ENCODE peak calls at places on chromosomes 5 and 9, in four cellular contexts. O is transverse colon; Z is CD4-positive, alpha-beta T cell; K is GM23248. B is an unnamed sample.

GRCh38 chr5:134071850-134072207 is 42.7 kb upstream of the TCF7 start:
- DNase-seq in O (no peak), Z (no peak), K (no peak), B (no peak)

GRCh38 chr5:35860686-35861085 is 4.0 kb downstream of the IL7R start:
- DNase-seq in O (no peak), Z (no peak), K (peak; percentile 34), B (no peak)

GRCh38 chr5:126490167-126490937 is 67.1 kb downstream of the GRAMD2B start:
- DNase-seq in O (no peak), Z (no peak), K (peak; percentile 66), B (no peak)

GRCh38 chr9:96071245-96072124 is 196.0 kb downstream of the ERCC6L2 start:
- DNase-seq in O (no peak), Z (no peak), K (peak; percentile 51), B (no peak)

GRCh38 chr5:179596421-179596820 is 27.1 kb downstream of the HNRNPH1 start:
- DNase-seq in O (no peak), Z (no peak), K (no peak), B (no peak)

GRCh38 chr9:90300901-90301688 is 341.5 kb downstream of the DIRAS2 start:
- DNase-seq in O (peak; percentile 63), Z (no peak), K (peak; percentile 91), B (no peak)

GRCh38 chr9:12813960-12814876 is 39.4 kb downstream of the LURAP1L start:
- DNase-seq in O (peak; percentile 69), Z (no peak), K (peak; percentile 99), B (no peak)

GRCh38 chr5:53984987-53985386 is 325.4 kb downstream of the ARL15 start:
- DNase-seq in O (no peak), Z (no peak), K (no peak), B (no peak)

GRCh38 chr9:61667559-61668121 is 477.8 kb downstream of the SPATA31A7 start:
- DNase-seq in O (peak; percentile 5), Z (no peak), K (no peak), B (no peak)

GRCh38 chr5:83109380-83109779 is 32.0 kb downstream of the XRCC4 start:
- DNase-seq in O (no peak), Z (no peak), K (no peak), B (no peak)

GRCh38 chr9:136947955-136948510 is 3.0 kb downstream of the C8G start:
- DNase-seq in O (peak; percentile 64), Z (no peak), K (peak; percentile 75), B (peak; percentile 76)

GRCh38 chr9:12972608-12973589 is 198.1 kb downstream of the LURAP1L start:
- DNase-seq in O (peak; percentile 20), Z (no peak), K (peak; percentile 15), B (peak; percentile 84)

GRCh38 chr9:133347515-133347984 is 381 bp downstream of the MED22 start:
- DNase-seq in O (peak; percentile 50), Z (no peak), K (peak; percentile 73), B (peak; percentile 66)

GRCh38 chr5:18305288-18305899 is 671.1 kb downstream of the TAF11L14 start:
- DNase-seq in O (no peak), Z (no peak), K (peak; percentile 58), B (no peak)

GRCh38 chr5:150648294-150649107 is 8.0 kb downstream of the SYNPO start:
- DNase-seq in O (no peak), Z (no peak), K (no peak), B (no peak)
- H3K27ac ChIP-seq in O (peak overlapping the region; percentile 4), Z (no peak overlapping the region), K (no peak overlapping the region), B (no peak overlapping the region)

DNA sequence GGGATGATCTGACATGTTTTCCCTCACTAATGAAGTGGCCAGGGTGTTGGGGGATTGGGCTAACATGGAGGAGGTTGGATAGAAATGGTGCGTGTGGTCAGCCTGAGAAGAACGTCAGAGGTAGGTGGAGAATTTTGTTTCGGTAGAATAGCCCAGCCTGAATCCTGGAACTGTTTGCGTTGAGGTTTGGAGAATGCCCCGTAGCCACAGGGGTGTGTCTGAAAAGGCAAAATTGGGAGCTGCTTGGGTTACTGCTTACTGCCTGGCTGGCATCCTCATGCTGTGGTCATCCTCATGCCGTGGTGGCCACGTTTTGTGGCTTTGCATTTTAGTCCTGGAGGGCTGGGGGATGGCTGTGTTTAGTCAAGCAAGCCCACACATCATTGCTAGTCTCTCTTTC is 236.9 kb downstream of the GOLPH3 start:
- DNase-seq in O (no peak), Z (no peak), K (no peak), B (no peak)
- H3K27ac ChIP-seq in O (no peak overlapping the region), Z (no peak overlapping the region), K (no peak overlapping the region), B (no peak overlapping the region)

GRCh38 chr5:15932066-15932465 is 247.5 kb downstream of the MARCHF11 start:
- DNase-seq in O (no peak), Z (no peak), K (no peak), B (no peak)
- H3K27ac ChIP-seq in O (no peak overlapping the region), Z (no peak overlapping the region), K (no peak overlapping the region), B (no peak overlapping the region)

GRCh38 chr9:69603656-69604055 is 68.5 kb downstream of the APBA1 start:
- DNase-seq in O (no peak), Z (no peak), K (no peak), B (no peak)
- H3K27ac ChIP-seq in O (no peak overlapping the region), Z (no peak overlapping the region), K (no peak overlapping the region), B (no peak overlapping the region)

DNA sequence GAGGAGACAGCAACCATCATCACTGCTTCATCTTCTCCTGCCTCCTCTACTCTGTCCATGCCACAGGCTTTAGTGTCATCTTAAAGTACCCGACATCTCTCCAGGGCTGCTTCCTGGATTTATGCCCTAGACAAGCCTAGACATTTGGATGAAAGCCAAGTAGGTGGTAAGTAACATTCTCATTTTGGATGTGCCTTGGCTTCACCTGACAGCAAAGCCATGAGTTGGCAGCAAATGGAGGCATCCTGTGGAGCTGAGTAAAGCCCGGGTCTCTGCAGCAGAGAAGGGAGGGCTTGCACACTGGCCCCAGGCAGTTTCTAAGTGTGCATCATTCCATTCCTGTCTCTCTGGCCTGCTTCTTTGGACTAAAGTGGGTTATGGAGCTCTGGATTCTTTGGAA is 299.1 kb downstream of the DMAC1 start:
- DNase-seq in O (no peak), Z (no peak), K (peak; percentile 1), B (no peak)
- H3K27ac ChIP-seq in O (no peak overlapping the region), Z (no peak overlapping the region), K (no peak overlapping the region), B (no peak overlapping the region)

GRCh38 chr9:134420974-134421432 is 94.7 kb downstream of the RXRA start:
- DNase-seq in O (peak; percentile 33), Z (no peak), K (no peak), B (no peak)

GRCh38 chr9:134423166-134423565 is 96.9 kb downstream of the RXRA start:
- DNase-seq in O (no peak), Z (no peak), K (no peak), B (no peak)

GRCh38 chr9:134421888-134422287 is 95.6 kb downstream of the RXRA start:
- DNase-seq in O (peak; percentile 38), Z (no peak), K (no peak), B (no peak)

GRCh38 chr9:134422701-134423100 is 96.4 kb downstream of the RXRA start:
- DNase-seq in O (no peak), Z (no peak), K (no peak), B (no peak)

GRCh38 chr9:134422301-134422700 is 96.0 kb downstream of the RXRA start:
- DNase-seq in O (peak; percentile 89), Z (no peak), K (peak; percentile 24), B (peak; percentile 83)
- H3K27ac ChIP-seq in O (peak overlapping the region; percentile 54), Z (no peak overlapping the region), K (no peak overlapping the region), B (no peak overlapping the region)

DNA sequence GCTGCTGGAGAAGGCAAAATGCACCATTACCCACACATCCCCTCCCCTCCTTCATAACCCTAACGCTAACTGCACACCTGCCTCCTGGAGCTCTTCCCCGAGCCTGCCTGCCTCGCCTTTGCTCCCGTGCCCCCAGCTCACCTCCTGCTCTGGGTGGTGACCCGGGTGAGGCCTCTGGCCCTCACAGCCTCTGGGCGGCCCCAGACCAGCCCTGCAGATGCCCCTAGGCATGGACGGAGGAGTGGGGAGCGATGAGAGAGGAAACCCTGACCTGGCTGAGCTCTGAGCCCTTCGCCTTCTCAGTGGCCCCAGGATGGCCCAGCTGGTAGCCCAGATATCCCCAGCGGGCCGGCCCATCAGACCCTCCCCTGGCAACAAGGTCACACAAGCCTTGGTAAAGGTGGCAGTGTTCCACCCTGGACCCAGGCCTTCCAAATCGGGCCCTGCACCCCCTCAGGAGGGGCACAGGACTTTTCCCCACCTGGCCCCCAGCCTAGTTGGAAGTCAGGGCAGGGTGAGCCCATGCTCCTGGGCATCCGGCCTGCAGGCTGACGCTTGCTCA is 14.5 kb upstream of the CAMSAP1 start:
- DNase-seq in O (no peak), Z (no peak), K (no peak), B (no peak)
- H3K27ac ChIP-seq in O (no peak overlapping the region), Z (no peak overlapping the region), K (no peak overlapping the region), B (no peak overlapping the region)